ENCODE peak calls at places on chromosomes 12 and 14, in ten cellular contexts. D, N, A, I, B, Y, M, T, C and G are unnamed samples.

GRCh38 chr12:124238886-124239285 is 56.0 kb upstream of the RFLNA start:
- DNase-seq in M (no peak), N (no peak), B (no peak), A (no peak), C (no peak), Y (peak), I (no peak), T (no peak), D (no peak), G (peak)

GRCh38 chr14:100762089-100762515 is 35.4 kb downstream of the DLK1 start:
- DNase-seq in D (peak), N (no peak), M (peak), Y (no peak), T (no peak), B (no peak), C (no peak), A (no peak), I (no peak), G (no peak)

GRCh38 chr14:99752486-99753121 is 40.6 kb upstream of the EML1 start:
- DNase-seq in C (peak), Y (no peak), I (no peak), D (peak), B (no peak), N (peak), T (peak), M (peak), A (no peak), G (no peak)

GRCh38 chr12:113088037-113088436 is 31.5 kb downstream of the DTX1 start:
- DNase-seq in I (no peak), T (no peak), M (no peak), Y (no peak), N (no peak), A (no peak), B (no peak), D (no peak), C (no peak), G (no peak)

GRCh38 chr12:91877022-91877421 is 268.6 kb downstream of the BTG1 start:
- DNase-seq in D (peak), T (no peak), A (peak), B (peak), C (no peak), N (no peak), I (peak), M (peak), Y (peak), G (peak)

GRCh38 chr12:56159482-56160105 is 1.4 kb downstream of the MYL6 start:
- DNase-seq in N (no peak), D (no peak), B (no peak), M (no peak), Y (no peak), C (no peak), T (no peak), A (no peak), I (no peak), G (no peak)

GRCh38 chr12:114405449-114406271 is at the start of gene TBX5:
- DNase-seq in C (no peak), N (no peak), T (no peak), B (no peak), I (no peak), D (peak), A (no peak), Y (no peak), M (no peak), G (no peak)

GRCh38 chr12:91763654-91764439 is 381.8 kb downstream of the BTG1 start:
- DNase-seq in C (no peak), D (no peak), I (no peak), Y (no peak), T (no peak), N (no peak), A (no peak), M (no peak), B (no peak), G (no peak)

GRCh38 chr12:4858385-4858784 is 51.3 kb upstream of the KCNA1 start:
- DNase-seq in C (peak), M (no peak), A (no peak), T (no peak), I (no peak), N (no peak), D (no peak), B (no peak), Y (no peak), G (no peak)

GRCh38 chr14:105591052-105591451 is 64.7 kb downstream of the TMEM121 start:
- DNase-seq in C (no peak), M (no peak), A (no peak), D (no peak), N (no peak), Y (no peak), T (no peak), I (no peak), B (no peak), G (no peak)

GRCh38 chr14:64506751-64507150 is 2.2 kb downstream of the ZBTB1 start:
- DNase-seq in D (no peak), B (no peak), M (no peak), I (no peak), N (no peak), A (no peak), Y (no peak), C (no peak), T (no peak), G (no peak)

GRCh38 chr12:84201976-84202375 is 710.6 kb downstream of the SLC6A15 start:
- DNase-seq in I (no peak), Y (no peak), N (no peak), T (no peak), D (no peak), C (no peak), A (no peak), M (no peak), B (no peak), G (no peak)

GRCh38 chr12:31008241-31008711 is 65.4 kb upstream of the DDX11 start:
- DNase-seq in A (no peak), Y (no peak), T (no peak), N (no peak), D (no peak), C (no peak), I (no peak), M (no peak), B (peak), G (peak)

GRCh38 chr12:41287500-41287899 is 99.4 kb downstream of the PDZRN4 start:
- DNase-seq in C (no peak), M (no peak), I (no peak), T (no peak), B (no peak), N (no peak), A (no peak), D (no peak), Y (no peak), G (no peak)

GRCh38 chr12:41288188-41288811 is 100.2 kb downstream of the PDZRN4 start:
- DNase-seq in D (no peak), B (no peak), C (no peak), T (no peak), A (no peak), N (no peak), M (no peak), Y (no peak), I (no peak), G (no peak)

GRCh38 chr12:41289461-41289860 is 101.3 kb downstream of the PDZRN4 start:
- DNase-seq in N (no peak), T (no peak), B (no peak), D (no peak), Y (no peak), C (no peak), M (no peak), A (no peak), I (no peak), G (no peak)

GRCh38 chr12:41293011-41293410 is 104.9 kb downstream of the PDZRN4 start:
- DNase-seq in M (no peak), D (no peak), I (no peak), T (no peak), C (no peak), Y (no peak), B (no peak), A (no peak), N (no peak), G (no peak)
- H3K4me3 ChIP-seq in M (no peak), D (no peak), I (no peak), T (no peak), C (no peak), Y (no peak), B (no peak), A (no peak), N (no peak), G (no peak)

GRCh38 chr14:37901978-37902377 is 305.7 kb upstream of the SSTR1 start:
- DNase-seq in M (no peak), T (no peak), I (no peak), Y (no peak), A (no peak), N (peak), B (peak), D (peak), C (peak), G (no peak)
- H3K4me3 ChIP-seq in M (no peak), T (no peak), I (no peak), Y (no peak), A (no peak), N (peak), B (no peak), D (peak), C (no peak), G (no peak)

DNA sequence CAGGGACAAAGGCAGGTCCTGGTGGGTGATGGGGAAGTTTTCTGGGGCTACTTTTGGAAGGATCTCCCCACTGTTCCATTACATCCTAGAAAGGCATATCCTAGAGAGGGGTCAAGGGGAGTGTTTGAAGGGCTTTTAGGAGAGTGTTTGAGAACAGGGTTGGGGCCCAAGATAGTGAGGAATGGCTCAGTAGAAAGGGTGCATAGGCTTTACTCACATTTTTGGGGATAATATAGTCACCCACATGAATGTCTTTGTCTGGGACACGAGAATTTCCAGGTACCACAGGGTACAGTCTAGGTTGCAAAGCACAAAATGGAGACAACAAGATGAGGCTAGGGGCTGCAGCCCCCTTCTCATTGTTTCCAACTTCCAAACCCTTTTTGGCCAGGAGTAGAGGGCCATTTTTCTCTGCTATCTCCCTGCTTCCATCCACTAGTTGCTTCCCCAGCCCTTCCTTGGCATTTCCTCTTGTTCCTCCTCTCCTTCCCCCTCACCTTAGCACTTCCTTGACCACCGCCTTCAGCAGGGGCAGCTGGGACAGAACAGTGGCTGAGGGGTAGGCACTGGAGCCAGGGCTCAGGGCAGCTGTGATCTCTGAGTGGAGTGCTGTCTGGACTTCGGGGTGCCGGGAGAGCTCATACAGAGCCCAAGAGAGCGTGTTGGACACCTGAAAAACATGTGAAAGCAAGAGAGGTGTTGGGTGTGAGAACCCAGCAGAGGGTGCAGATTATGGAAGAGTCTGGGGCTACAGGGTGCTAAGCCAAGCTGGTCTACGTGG is 2.8 kb downstream of the CYP27B1 start:
- DNase-seq in C (no peak), A (no peak), M (no peak), T (no peak), N (no peak), D (no peak), I (no peak), B (no peak), Y (no peak), G (no peak)
- H3K4me3 ChIP-seq in C (no peak), A (no peak), M (no peak), T (no peak), N (peak), D (no peak), I (no peak), B (no peak), Y (no peak), G (no peak)

DNA sequence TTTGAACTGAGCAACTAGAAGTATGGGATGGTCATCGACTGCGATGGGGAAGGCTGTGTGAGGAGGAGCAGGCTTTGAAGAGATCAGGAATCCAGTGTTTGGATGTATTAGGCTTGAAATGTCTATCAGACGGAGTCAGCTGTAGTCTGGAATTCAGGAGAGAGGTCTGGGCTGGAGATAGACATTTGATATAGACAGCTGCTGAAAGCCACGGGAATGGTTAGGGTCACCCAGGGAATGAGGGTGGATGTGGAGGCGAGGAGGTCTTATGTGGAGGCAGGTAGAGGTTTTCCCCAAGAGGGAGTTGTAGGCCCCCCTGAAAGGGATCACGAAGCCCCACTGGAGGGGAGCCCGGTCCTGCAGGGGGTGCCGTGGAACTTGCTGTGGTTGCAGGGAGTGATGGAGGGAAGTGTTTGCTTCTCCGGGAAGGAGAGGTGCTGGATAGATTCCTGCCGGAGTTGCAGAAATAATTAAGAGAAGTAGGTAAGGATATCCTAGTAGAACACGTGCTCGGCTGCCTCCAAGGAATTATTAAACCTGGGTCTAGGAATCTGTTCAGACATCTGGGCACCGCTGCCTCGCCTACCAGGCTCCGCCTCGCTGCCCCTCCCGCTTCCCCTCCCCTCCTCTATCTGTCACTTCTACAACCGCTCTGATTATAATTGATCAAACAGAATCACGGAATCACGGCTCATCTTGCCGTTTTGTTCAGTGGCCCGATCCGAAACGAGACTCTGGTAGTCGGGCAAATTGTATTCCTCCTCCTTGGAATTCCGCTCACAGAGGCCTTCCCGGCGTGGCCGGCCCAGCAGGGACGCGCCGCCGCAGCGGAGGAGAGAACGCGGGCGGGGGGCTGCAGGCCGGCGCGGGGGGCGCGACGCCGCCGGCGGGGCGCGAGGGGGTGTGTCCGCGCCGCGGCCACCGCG is 824 bp upstream of the CACNA1C start:
- DNase-seq in A (no peak), M (no peak), N (no peak), I (no peak), Y (no peak), C (no peak), T (no peak), B (no peak), D (no peak), G (no peak)
- H3K4me3 ChIP-seq in A (peak), M (peak), N (peak), I (peak), Y (peak), C (no peak), T (peak), B (peak), D (peak), G (peak)

DNA sequence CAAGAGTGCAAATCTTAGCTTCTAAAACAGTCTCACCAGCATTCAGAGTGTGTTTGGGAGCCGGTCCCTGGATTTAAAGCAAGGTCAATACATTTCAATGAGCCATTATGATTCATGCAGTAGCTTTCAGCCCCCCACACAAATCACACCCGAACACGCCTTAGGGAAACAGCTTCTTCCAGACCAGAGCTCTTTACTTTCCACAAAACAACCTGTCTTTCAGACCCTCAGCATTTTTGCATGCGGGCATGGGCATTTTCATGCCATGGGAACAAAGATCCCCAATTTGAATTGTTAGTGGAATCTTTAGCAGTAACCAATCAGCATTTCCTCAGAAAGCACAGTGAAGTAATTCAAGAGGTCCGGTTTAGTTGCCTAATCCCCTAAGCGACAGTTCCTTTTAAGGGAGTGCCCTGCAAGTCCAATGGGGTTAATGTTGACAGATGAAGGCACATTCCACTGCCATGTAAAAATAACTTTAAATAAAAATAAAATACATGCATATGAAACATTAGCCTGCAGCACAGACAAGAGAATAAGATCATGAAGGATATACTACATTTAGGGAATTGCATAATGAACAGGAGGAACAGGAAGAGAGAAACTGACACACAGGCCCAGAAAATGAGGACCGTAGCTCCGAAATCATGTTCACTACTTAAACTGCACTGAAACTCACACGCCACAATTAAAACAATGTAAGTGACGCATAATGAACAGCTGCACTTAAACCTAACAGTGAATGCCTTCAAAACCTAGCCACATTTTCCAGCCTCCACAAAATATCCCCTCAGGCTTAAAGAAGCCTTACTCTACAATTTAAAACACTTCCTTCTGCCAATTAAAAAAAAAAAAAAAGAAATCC is 4.0 kb downstream of the VPS37B start:
- DNase-seq in T (no peak), A (no peak), M (peak), C (no peak), D (peak), I (no peak), Y (peak), B (no peak), N (no peak), G (no peak)
- H3K4me3 ChIP-seq in T (no peak), A (peak), M (peak), C (no peak), D (peak), I (no peak), Y (peak), B (no peak), N (peak), G (no peak)

GRCh38 chr14:101780390-101780789 is 18.9 kb downstream of the PPP2R5C start:
- DNase-seq in M (no peak), C (no peak), Y (no peak), N (no peak), A (no peak), B (no peak), T (peak), D (no peak), I (no peak), G (no peak)
- H3K4me3 ChIP-seq in M (no peak), C (no peak), Y (no peak), N (peak), A (no peak), B (peak), T (no peak), D (no peak), I (no peak), G (no peak)

GRCh38 chr12:19965196-19966038 is 402.9 kb upstream of the PDE3A start:
- DNase-seq in A (no peak), T (no peak), I (no peak), M (no peak), N (no peak), B (no peak), C (no peak), Y (no peak), D (no peak), G (no peak)

GRCh38 chr12:19969476-19969875 is 398.9 kb upstream of the PDE3A start:
- DNase-seq in Y (no peak), T (no peak), I (no peak), A (no peak), D (no peak), M (no peak), C (no peak), B (no peak), N (no peak), G (no peak)

GRCh38 chr12:19970116-19970515 is 398.2 kb upstream of the PDE3A start:
- DNase-seq in Y (no peak), D (peak), M (peak), C (no peak), I (no peak), T (no peak), A (no peak), B (no peak), N (no peak), G (no peak)

GRCh38 chr12:19967001-19967400 is 401.3 kb upstream of the PDE3A start:
- DNase-seq in B (no peak), Y (no peak), C (no peak), I (no peak), A (no peak), N (no peak), T (no peak), M (peak), D (peak), G (no peak)

DNA sequence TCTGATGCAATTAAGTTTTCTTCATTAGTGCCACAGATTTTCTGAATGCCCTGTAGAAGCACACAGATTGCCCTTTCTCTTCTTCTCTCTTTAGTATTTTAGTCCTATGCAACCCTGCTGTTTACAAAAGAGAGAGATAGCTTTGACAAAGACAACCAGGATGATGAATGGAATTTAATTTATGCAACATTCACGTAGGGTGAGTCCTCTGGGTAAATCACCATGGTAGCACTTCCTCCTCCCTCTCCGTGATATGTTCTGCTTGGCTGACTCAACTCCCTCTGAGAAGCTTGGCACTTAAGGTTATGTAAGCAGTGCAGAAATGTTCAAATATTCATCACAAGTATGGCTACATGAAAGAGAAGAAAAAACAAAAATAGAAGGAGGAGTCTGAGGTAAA is 400.9 kb upstream of the PDE3A start:
- DNase-seq in M (peak), D (peak), N (no peak), C (peak), Y (no peak), I (no peak), B (no peak), T (no peak), A (no peak), G (no peak)
- H3K4me3 ChIP-seq in M (no peak), D (no peak), N (no peak), C (no peak), Y (no peak), I (no peak), B (no peak), T (no peak), A (no peak), G (no peak)

DNA sequence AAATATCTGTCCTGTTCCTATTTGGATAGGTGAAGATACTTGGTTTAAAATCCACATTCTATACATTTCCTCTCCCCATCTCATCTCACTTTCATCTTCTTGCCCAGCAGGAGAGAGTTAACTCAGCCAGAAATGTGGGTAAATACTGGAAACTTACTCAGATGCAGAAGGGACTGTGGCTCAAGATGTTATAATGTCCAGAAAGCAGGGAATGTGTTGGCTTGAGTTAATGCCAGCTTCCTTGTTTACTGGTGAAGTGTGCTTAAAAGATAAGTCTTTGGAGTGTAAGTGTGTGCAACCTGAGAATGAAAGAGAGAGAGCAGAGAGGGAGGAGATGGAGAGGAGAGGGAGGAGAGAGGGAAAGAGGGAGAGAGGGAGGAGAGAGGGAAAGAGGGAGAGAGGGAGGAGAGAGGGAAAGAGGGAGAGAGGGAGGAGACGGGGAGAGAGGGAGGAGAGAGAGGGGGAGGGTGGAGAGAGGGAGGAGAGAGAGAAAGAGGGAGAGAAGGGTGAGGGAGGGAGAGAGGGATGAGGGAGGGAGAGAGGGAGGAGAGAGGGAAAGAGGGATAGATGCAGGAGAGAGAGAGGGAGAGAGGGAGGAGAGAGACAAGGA is 22.0 kb upstream of the SNRPF start:
- DNase-seq in M (peak), B (no peak), I (no peak), D (peak), A (no peak), Y (no peak), N (no peak), T (no peak), C (no peak), G (no peak)
- H3K4me3 ChIP-seq in M (no peak), B (no peak), I (no peak), D (peak), A (no peak), Y (no peak), N (no peak), T (no peak), C (no peak), G (no peak)